ENCODE peak calls at places on chromosomes 5 and 9, in four cellular contexts. M is dorsolateral prefrontal cortex; B is activated CD4-positive, alpha-beta T cell treated with anti-CD3 and anti-CD28 coated beads, Interleukin-2, amount 50 U/mL, for 24 hours; T is WTC11. N is an unnamed sample.

GRCh38 chr5:150166193-150167162 is at the start of gene CDX1:
- DNase-seq in M (no peak), B (no peak), T (peak), N (peak)

GRCh38 chr5:163727028-163727427 is 221.6 kb downstream of the MAT2B start:
- DNase-seq in M (no peak), B (no peak), T (no peak), N (peak)

GRCh38 chr9:121564861-121565260 is 65.2 kb upstream of the GGTA1 start:
- DNase-seq in M (peak), B (no peak), T (no peak), N (no peak)

GRCh38 chr9:108396193-108396592 is 459.6 kb downstream of the ACTL7B start:
- DNase-seq in M (no peak), B (no peak), T (no peak), N (peak)

GRCh38 chr9:125908138-125908537 is 161.0 kb downstream of the PBX3 start:
- DNase-seq in M (no peak), B (no peak), T (no peak), N (no peak)

GRCh38 chr5:50967388-50968039 is 301.1 kb downstream of the PARP8 start:
- DNase-seq in M (no peak), B (no peak), T (peak), N (peak)

GRCh38 chr9:96691326-96691725 is 36.2 kb upstream of the PRXL2C start:
- DNase-seq in M (no peak), B (no peak), T (no peak), N (no peak)

GRCh38 chr9:134553061-134553891 is 88.3 kb upstream of the COL5A1 start:
- DNase-seq in M (no peak), B (no peak), T (peak), N (no peak)

GRCh38 chr9:134863941-134864820 is 16.4 kb upstream of the FCN2 start:
- DNase-seq in M (no peak), B (no peak), T (no peak), N (no peak)

GRCh38 chr9:3348169-3348568 is 177.6 kb downstream of the RFX3 start:
- DNase-seq in M (no peak), B (no peak), T (no peak), N (no peak)

GRCh38 chr5:56314536-56314935 is 81.4 kb upstream of the ANKRD55 start:
- DNase-seq in M (no peak), B (no peak), T (peak), N (no peak)

GRCh38 chr5:112183103-112183634 is 235.9 kb downstream of the EPB41L4A start:
- DNase-seq in M (no peak), B (no peak), T (no peak), N (no peak)

GRCh38 chr9:88258587-88258986 is 120.3 kb upstream of the SPATA31C2 start:
- DNase-seq in M (peak), B (no peak), T (no peak), N (peak)

GRCh38 chr5:97009212-97009898 is 73.5 kb downstream of the LNPEP start:
- DNase-seq in M (no peak), B (no peak), T (no peak), N (no peak)

GRCh38 chr9:95025213-95026170 is 292.0 kb downstream of the FANCC start:
- DNase-seq in M (peak), B (no peak), T (no peak), N (peak)

GRCh38 chr9:33103381-33104110 is 27.1 kb upstream of the SMU1 start:
- DNase-seq in M (no peak), B (no peak), T (no peak), N (no peak)

GRCh38 chr5:54563083-54563761 is 45.7 kb downstream of the SNX18 start:
- DNase-seq in M (no peak), B (no peak), T (no peak), N (no peak)

GRCh38 chr5:111930905-111931461 is 174.0 kb upstream of the NREP start:
- DNase-seq in M (no peak), B (no peak), T (no peak), N (no peak)

GRCh38 chr9:4237748-4238511 is 61.9 kb downstream of the GLIS3 start:
- DNase-seq in M (no peak), B (no peak), T (peak), N (no peak)

GRCh38 chr5:92518318-92518913 is 1062.6 kb downstream of the NR2F1-AS1 start:
- DNase-seq in M (no peak), B (no peak), T (no peak), N (no peak)

GRCh38 chr5:110506378-110506777 is 220.1 kb downstream of the TMEM232 start:
- DNase-seq in M (no peak), B (no peak), T (no peak), N (no peak)

GRCh38 chr9:35000535-35001284 is 11.2 kb downstream of the DNAJB5 start:
- DNase-seq in M (no peak), B (no peak), T (no peak), N (no peak)

GRCh38 chr5:14168139-14168792 is 25.1 kb downstream of the TRIO start:
- DNase-seq in M (no peak), B (no peak), T (no peak), N (no peak)

GRCh38 chr5:145531038-145531734 is 304.0 kb downstream of the PRELID2 start:
- DNase-seq in M (no peak), B (no peak), T (no peak), N (peak)

GRCh38 chr5:72654231-72654630 is 147.0 kb upstream of the ZNF366 start:
- DNase-seq in M (peak), B (no peak), T (no peak), N (no peak)

GRCh38 chr9:95580812-95581761 is 64.3 kb upstream of the PTCH1 start:
- DNase-seq in M (no peak), B (no peak), T (no peak), N (no peak)

GRCh38 chr9:86262436-86262835 is 3.0 kb upstream of the C9orf153 start:
- DNase-seq in M (no peak), B (no peak), T (no peak), N (no peak)

GRCh38 chr9:99057665-99058625 is 47.0 kb upstream of the TGFBR1 start:
- DNase-seq in M (no peak), B (no peak), T (no peak), N (peak)

GRCh38 chr5:131245312-131245711 is 18.5 kb upstream of the CDC42SE2 start:
- DNase-seq in M (no peak), B (no peak), T (no peak), N (no peak)

GRCh38 chr5:175884214-175884613 is 12.8 kb downstream of the CPLX2 start:
- DNase-seq in M (no peak), B (no peak), T (no peak), N (no peak)